ENCODE peak calls at places on chromosome 10, in five cellular contexts. Y is neuronal stem cell, O is H1, F is mesenchymal stem cell, J is IMR-90. U is an unnamed sample.

GRCh38 chr10:93911865-93912264 is 18.1 kb downstream of the SLC35G1 start:
- DNase-seq in Y (no peak), O (no peak), F (no peak), J (no peak), U (no peak)

GRCh38 chr10:115992554-115992953 is 280.5 kb downstream of the GFRA1 start:
- DNase-seq in Y (no peak), O (no peak), F (no peak), J (no peak), U (no peak)

GRCh38 chr10:78900715-78901430 is 167.9 kb upstream of the ZMIZ1 start:
- DNase-seq in Y (no peak), O (no peak), F (no peak), J (no peak), U (no peak)

GRCh38 chr10:110511734-110512449 is 14.2 kb downstream of the DUSP5 start:
- DNase-seq in Y (no peak), O (no peak), F (no peak), J (no peak), U (no peak)

GRCh38 chr10:111677747-111678146 is 505.8 kb downstream of the GPAM start:
- DNase-seq in Y (no peak), O (no peak), F (no peak), J (no peak), U (no peak)

GRCh38 chr10:38119038-38119437 is 24.9 kb downstream of the ZNF37A start:
- DNase-seq in Y (no peak), O (no peak), F (no peak), J (no peak), U (no peak)

GRCh38 chr10:95850791-95851190 is 57.0 kb upstream of the CC2D2B start:
- DNase-seq in Y (no peak), O (no peak), F (no peak), J (no peak), U (no peak)

GRCh38 chr10:69425513-69426298 is 9.0 kb upstream of the TACR2 start:
- DNase-seq in Y (no peak), O (no peak), F (no peak), J (no peak), U (no peak)

GRCh38 chr10:31101123-31101522 is 69.5 kb upstream of the ZNF438 start:
- DNase-seq in Y (no peak), O (no peak), F (peak; percentile 90), J (peak; percentile 93), U (no peak)

GRCh38 chr10:1602037-1602471 is 135.3 kb downstream of the ADARB2 start:
- DNase-seq in Y (no peak), O (no peak), F (no peak), J (no peak), U (no peak)

GRCh38 chr10:115141254-115141653 is 48.1 kb downstream of the ATRNL1 start:
- DNase-seq in Y (no peak), O (no peak), F (peak; percentile 36), J (peak; percentile 12), U (no peak)

GRCh38 chr10:114647545-114648138 is 10.4 kb downstream of the ABLIM1 start:
- DNase-seq in Y (no peak), O (no peak), F (no peak), J (peak; percentile 41), U (no peak)

GRCh38 chr10:31847518-31847917 is 81.1 kb downstream of the ARHGAP12 start:
- DNase-seq in Y (no peak), O (no peak), F (no peak), J (no peak), U (no peak)

GRCh38 chr10:88913157-88913556 is 33.1 kb downstream of the STAMBPL1 start:
- DNase-seq in Y (no peak), O (no peak), F (peak; percentile 72), J (peak; percentile 37), U (no peak)

GRCh38 chr10:63819753-63820347 is 298.6 kb downstream of the REEP3 start:
- DNase-seq in Y (peak; percentile 6), O (peak; percentile 17), F (peak; percentile 68), J (peak; percentile 62), U (peak; percentile 55)

GRCh38 chr10:22325272-22325947 is 4.5 kb downstream of the BMI1 start:
- DNase-seq in Y (peak; percentile 82), O (no peak), F (peak; percentile 70), J (peak; percentile 58), U (peak; percentile 86)

GRCh38 chr10:17335065-17335464 is 107.0 kb downstream of the VIM start:
- DNase-seq in Y (no peak), O (no peak), F (no peak), J (peak; percentile 84), U (no peak)

GRCh38 chr10:131532291-131532690 is 220.8 kb upstream of the TCERG1L start:
- DNase-seq in Y (no peak), O (no peak), F (no peak), J (no peak), U (no peak)

GRCh38 chr10:83725567-83725966 is 413.7 kb upstream of the GHITM start:
- DNase-seq in Y (no peak), O (no peak), F (no peak), J (no peak), U (no peak)

GRCh38 chr10:127989481-127989964 is 82.6 kb downstream of the PTPRE start:
- DNase-seq in Y (no peak), O (no peak), F (peak; percentile 37), J (no peak), U (no peak)

GRCh38 chr10:60414111-60414510 is 24.4 kb upstream of the ANK3 start:
- DNase-seq in Y (no peak), O (no peak), F (no peak), J (no peak), U (no peak)

GRCh38 chr10:131852161-131852822 is 48.5 kb upstream of the PPP2R2D start:
- DNase-seq in Y (no peak), O (no peak), F (no peak), J (no peak), U (peak; percentile 17)

GRCh38 chr10:6086375-6087233 is 2.2 kb upstream of the RBM17 start:
- DNase-seq in Y (peak; percentile 62), O (peak; percentile 87), F (peak; percentile 88), J (peak; percentile 85), U (peak; percentile 95)

GRCh38 chr10:77195101-77195500 is 442.5 kb downstream of the KCNMA1 start:
- DNase-seq in Y (no peak), O (no peak), F (peak; percentile 89), J (peak; percentile 90), U (no peak)

GRCh38 chr10:91054325-91054724 is 133.4 kb upstream of the ANKRD1 start:
- DNase-seq in Y (peak; percentile 51), O (no peak), F (peak; percentile 30), J (no peak), U (no peak)

GRCh38 chr10:131646551-131647525 is 254.0 kb upstream of the PPP2R2D start:
- DNase-seq in Y (no peak), O (no peak), F (no peak), J (no peak), U (no peak)

GRCh38 chr10:24440817-24441790 is 232.2 kb downstream of the KIAA1217 start:
- DNase-seq in Y (no peak), O (no peak), F (peak; percentile 78), J (peak; percentile 87), U (no peak)

GRCh38 chr10:44989621-44990301 is 11.0 kb upstream of the ZNF22 start:
- DNase-seq in Y (no peak), O (no peak), F (no peak), J (no peak), U (peak; percentile 22)

DNA sequence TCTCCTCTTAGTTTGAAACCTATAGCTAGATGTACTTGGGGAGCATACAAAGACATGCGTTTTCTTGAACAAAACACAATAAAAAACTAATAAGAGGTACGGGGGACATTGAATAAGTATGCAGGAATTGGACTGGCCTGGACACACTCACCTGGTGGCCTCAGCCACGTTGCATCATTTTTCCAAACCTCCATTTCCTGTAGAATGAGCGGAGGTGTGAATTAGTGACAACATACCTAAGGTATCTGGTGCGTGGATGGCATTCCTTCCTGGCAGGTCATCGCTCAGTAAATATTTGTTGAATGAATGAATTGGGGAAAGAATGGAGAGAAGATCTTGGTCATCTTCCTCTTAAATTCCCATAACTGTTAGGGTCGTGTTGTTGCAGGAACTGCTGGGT is 103.2 kb upstream of the CTBP2 start:
- DNase-seq in Y (no peak), O (no peak), F (no peak), J (peak; percentile 45), U (no peak)
- H2BK5ac ChIP-seq in Y (no peak overlapping the region), O (no peak overlapping the region), F (no peak overlapping the region), J (no peak overlapping the region), U (no peak overlapping the region)

GRCh38 chr10:123507298-123507697 is 158.9 kb upstream of the GPR26 start:
- DNase-seq in Y (no peak), O (no peak), F (no peak), J (no peak), U (no peak)
- H3K4ac ChIP-seq in Y (no peak overlapping the region), O (no peak overlapping the region), F (no peak overlapping the region), J (no peak overlapping the region), U (no peak overlapping the region)

DNA sequence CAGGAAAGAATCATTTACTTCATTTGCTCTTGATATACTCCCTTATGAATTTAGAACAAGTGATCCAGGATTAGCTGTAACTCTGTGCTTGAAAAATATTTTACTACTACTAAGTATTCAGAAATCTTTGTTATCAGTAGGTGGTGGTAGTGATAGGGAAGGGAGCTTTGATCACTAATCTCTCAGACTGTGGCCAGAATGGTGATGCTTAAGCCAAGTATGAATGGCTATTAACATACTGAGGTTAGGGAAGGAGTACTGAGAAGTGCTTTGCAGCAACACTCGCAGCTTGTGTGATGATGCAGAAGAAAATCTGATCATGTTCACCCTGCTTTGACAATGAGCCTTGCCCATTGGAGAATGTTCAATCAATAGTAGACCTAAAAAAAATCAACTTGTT is 29.3 kb downstream of the AP3M1 start:
- DNase-seq in Y (no peak), O (no peak), F (no peak), J (no peak), U (no peak)
- H2AFZ ChIP-seq in Y (no peak overlapping the region), O (no peak overlapping the region), F (no peak overlapping the region), J (no peak overlapping the region), U (no peak overlapping the region)

GRCh38 chr10:101615760-101616116 is 27.6 kb downstream of the DPCD start:
- DNase-seq in Y (no peak), O (no peak), F (no peak), J (no peak), U (no peak)
- H2BK5ac ChIP-seq in Y (peak overlapping the region; percentile 72), O (peak overlapping the region; percentile 24), F (no peak overlapping the region), J (no peak overlapping the region), U (no peak overlapping the region)

DNA sequence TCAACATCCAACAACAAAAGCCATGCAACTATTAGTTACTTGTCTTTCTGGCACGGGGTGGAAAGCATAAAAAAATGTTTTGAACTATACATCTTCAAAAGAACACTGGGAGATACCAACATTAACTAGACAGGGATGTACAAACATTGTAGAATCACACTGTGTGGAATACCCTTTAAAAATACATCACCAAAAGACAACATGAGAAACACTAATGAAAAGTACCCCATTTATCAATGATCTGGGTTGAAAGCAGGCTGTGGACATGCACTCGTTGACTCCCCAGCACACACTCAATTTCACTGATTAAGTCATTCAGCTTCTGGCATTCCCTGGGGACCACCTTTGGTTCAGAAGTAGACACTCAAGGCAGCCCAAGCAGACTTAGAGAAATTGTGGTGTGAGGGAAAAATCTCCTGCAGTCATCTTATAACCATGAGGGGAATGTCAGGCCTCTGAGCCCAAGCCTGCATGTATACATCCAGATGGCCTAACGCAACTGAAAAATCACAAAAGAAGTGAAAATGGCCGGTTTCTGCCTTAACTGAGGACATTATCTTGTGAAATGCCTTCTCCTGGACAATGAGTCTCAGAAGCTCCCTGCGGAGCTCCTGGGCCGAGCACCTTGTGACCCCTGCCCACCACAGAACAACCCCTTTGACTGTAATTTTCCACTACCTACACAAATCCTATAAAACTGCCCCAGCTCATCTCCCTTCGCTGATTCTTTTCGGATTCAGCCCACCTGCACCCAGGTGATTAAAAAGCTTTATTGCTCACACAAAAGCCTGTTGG is 53.0 kb downstream of the CACUL1 start:
- DNase-seq in Y (no peak), O (no peak), F (peak; percentile 52), J (peak; percentile 34), U (peak; percentile 29)
- H3K4ac ChIP-seq in Y (no peak overlapping the region), O (no peak overlapping the region), F (no peak overlapping the region), J (no peak overlapping the region), U (no peak overlapping the region)

GRCh38 chr10:70761031-70761601 is 24.1 kb downstream of the TBATA start:
- DNase-seq in Y (no peak), O (no peak), F (no peak), J (no peak), U (peak; percentile 52)
- H2AFZ ChIP-seq in Y (peak overlapping the region; percentile 84), O (peak overlapping the region; percentile 35), F (no peak overlapping the region), J (no peak overlapping the region), U (no peak overlapping the region)

U was measured in H9.